ENCODE peak calls at places on chromosomes 2 and 18, in six cellular contexts. One of them, this sample, is unnamed.

GRCh38 chr18:9673296-9674251 is 34.5 kb upstream of the RAB31 start:
- DNase-seq in tibial nerve: peak; percentile 19
- DNase-seq in retinal pigment epithelial cell: no peak
- DNase-seq in GM23248: peak; percentile 85
- DNase-seq in lower leg skin: peak; percentile 84
- DNase-seq in lower lobe of right lung: peak; percentile 75
- DNase-seq in this sample: peak; percentile 25

GRCh38 chr2:155377931-155378444 is 679.5 kb downstream of the KCNJ3 start:
- DNase-seq in tibial nerve: no peak
- DNase-seq in retinal pigment epithelial cell: no peak
- DNase-seq in GM23248: peak; percentile 36
- DNase-seq in lower leg skin: no peak
- DNase-seq in lower lobe of right lung: no peak
- DNase-seq in this sample: no peak

GRCh38 chr2:68809324-68810240 is 61.6 kb downstream of the BMP10 start:
- DNase-seq in tibial nerve: no peak
- DNase-seq in retinal pigment epithelial cell: no peak
- DNase-seq in GM23248: no peak
- DNase-seq in lower leg skin: no peak
- DNase-seq in lower lobe of right lung: no peak
- DNase-seq in this sample: peak; percentile 81

GRCh38 chr18:75211002-75211621 is 515 bp downstream of the TSHZ1 start:
- DNase-seq in tibial nerve: no peak
- DNase-seq in retinal pigment epithelial cell: no peak
- DNase-seq in GM23248: peak; percentile 64
- DNase-seq in lower leg skin: no peak
- DNase-seq in lower lobe of right lung: peak; percentile 51
- DNase-seq in this sample: no peak

GRCh38 chr2:64329848-64330247 is 124.1 kb upstream of the LGALSL start:
- DNase-seq in tibial nerve: no peak
- DNase-seq in retinal pigment epithelial cell: no peak
- DNase-seq in GM23248: peak; percentile 64
- DNase-seq in lower leg skin: peak; percentile 84
- DNase-seq in lower lobe of right lung: peak; percentile 46
- DNase-seq in this sample: no peak

GRCh38 chr18:22550861-22551260 is 133.1 kb upstream of the CTAGE1 start:
- DNase-seq in tibial nerve: no peak
- DNase-seq in retinal pigment epithelial cell: no peak
- DNase-seq in GM23248: no peak
- DNase-seq in lower leg skin: no peak
- DNase-seq in lower lobe of right lung: no peak
- DNase-seq in this sample: no peak

GRCh38 chr2:38434595-38434994 is 57.5 kb upstream of the ATL2 start:
- DNase-seq in tibial nerve: no peak
- DNase-seq in retinal pigment epithelial cell: no peak
- DNase-seq in GM23248: no peak
- DNase-seq in lower leg skin: no peak
- DNase-seq in lower lobe of right lung: no peak
- DNase-seq in this sample: no peak

GRCh38 chr2:98518106-98518505 is 73.4 kb downstream of the INPP4A start:
- DNase-seq in tibial nerve: no peak
- DNase-seq in retinal pigment epithelial cell: no peak
- DNase-seq in GM23248: peak; percentile 34
- DNase-seq in lower leg skin: no peak
- DNase-seq in lower lobe of right lung: no peak
- DNase-seq in this sample: peak; percentile 35

GRCh38 chr18:57727952-57728807 is 74.9 kb downstream of the ATP8B1 start:
- DNase-seq in tibial nerve: no peak
- DNase-seq in retinal pigment epithelial cell: peak; percentile 58
- DNase-seq in GM23248: peak; percentile 27
- DNase-seq in lower leg skin: no peak
- DNase-seq in lower lobe of right lung: no peak
- DNase-seq in this sample: no peak

GRCh38 chr2:160492401-160493226 is 993 bp downstream of the RBMS1 start:
- DNase-seq in tibial nerve: peak; percentile 55
- DNase-seq in retinal pigment epithelial cell: no peak
- DNase-seq in GM23248: peak; percentile 85
- DNase-seq in lower leg skin: peak; percentile 93
- DNase-seq in lower lobe of right lung: peak; percentile 76
- DNase-seq in this sample: no peak

GRCh38 chr2:68726608-68727367 is 7.8 kb upstream of the ARHGAP25 start:
- DNase-seq in tibial nerve: no peak
- DNase-seq in retinal pigment epithelial cell: no peak
- DNase-seq in GM23248: no peak
- DNase-seq in lower leg skin: no peak
- DNase-seq in lower lobe of right lung: no peak
- DNase-seq in this sample: peak; percentile 99

GRCh38 chr2:109069430-109070194 is 59.4 kb upstream of the SH3RF3 start:
- DNase-seq in tibial nerve: no peak
- DNase-seq in retinal pigment epithelial cell: no peak
- DNase-seq in GM23248: no peak
- DNase-seq in lower leg skin: peak; percentile 80
- DNase-seq in lower lobe of right lung: no peak
- DNase-seq in this sample: no peak

GRCh38 chr18:51122266-51123045 is 75.0 kb downstream of the MEX3C start:
- DNase-seq in tibial nerve: no peak
- DNase-seq in retinal pigment epithelial cell: no peak
- DNase-seq in GM23248: no peak
- DNase-seq in lower leg skin: peak; percentile 49
- DNase-seq in lower lobe of right lung: no peak
- DNase-seq in this sample: no peak
- H3K4me3 ChIP-seq in tibial nerve: no peak overlapping the region
- H3K4me3 ChIP-seq in retinal pigment epithelial cell: no peak overlapping the region
- H3K4me3 ChIP-seq in GM23248: no peak overlapping the region
- H3K4me3 ChIP-seq in lower leg skin: no peak overlapping the region
- H3K4me3 ChIP-seq in lower lobe of right lung: no peak overlapping the region
- H3K4me3 ChIP-seq in this sample: no peak overlapping the region

GRCh38 chr2:106272202-106272807 is 78.2 kb upstream of the UXS1 start:
- DNase-seq in tibial nerve: no peak
- DNase-seq in retinal pigment epithelial cell: no peak
- DNase-seq in GM23248: no peak
- DNase-seq in lower leg skin: no peak
- DNase-seq in lower lobe of right lung: peak; percentile 60
- DNase-seq in this sample: no peak
- H3K4me3 ChIP-seq in tibial nerve: no peak overlapping the region
- H3K4me3 ChIP-seq in retinal pigment epithelial cell: no peak overlapping the region
- H3K4me3 ChIP-seq in GM23248: no peak overlapping the region
- H3K4me3 ChIP-seq in lower leg skin: no peak overlapping the region
- H3K4me3 ChIP-seq in lower lobe of right lung: no peak overlapping the region
- H3K4me3 ChIP-seq in this sample: no peak overlapping the region

DNA sequence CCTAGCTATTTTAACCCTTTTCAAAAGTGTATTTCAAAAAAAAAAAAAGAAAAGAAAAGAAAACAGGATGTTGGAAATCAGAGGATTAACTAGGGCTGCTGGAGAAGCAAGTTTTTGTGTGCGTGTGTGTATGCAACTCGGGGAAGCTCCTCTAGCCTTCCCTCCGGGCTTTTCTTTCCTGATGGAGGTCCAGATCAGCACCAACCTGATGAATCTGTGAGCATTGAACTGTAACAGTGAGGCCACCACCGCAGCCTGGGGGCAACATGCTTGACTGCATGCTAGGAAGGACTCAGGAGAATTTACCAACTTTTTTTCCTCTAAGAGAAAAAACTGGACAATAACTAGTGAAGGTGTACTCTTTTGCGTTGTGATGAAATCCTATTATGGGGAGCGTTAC is 2.3 kb downstream of the OBSL1 start:
- DNase-seq in tibial nerve: no peak
- DNase-seq in retinal pigment epithelial cell: peak; percentile 34
- DNase-seq in GM23248: no peak
- DNase-seq in lower leg skin: no peak
- DNase-seq in lower lobe of right lung: no peak
- DNase-seq in this sample: no peak
- H3K4me3 ChIP-seq in tibial nerve: no peak overlapping the region
- H3K4me3 ChIP-seq in retinal pigment epithelial cell: no peak overlapping the region
- H3K4me3 ChIP-seq in GM23248: no peak overlapping the region
- H3K4me3 ChIP-seq in lower leg skin: no peak overlapping the region
- H3K4me3 ChIP-seq in lower lobe of right lung: no peak overlapping the region
- H3K4me3 ChIP-seq in this sample: no peak overlapping the region

GRCh38 chr18:12423820-12424219 is 16.1 kb downstream of the PRELID3A start:
- DNase-seq in tibial nerve: no peak
- DNase-seq in retinal pigment epithelial cell: no peak
- DNase-seq in GM23248: no peak
- DNase-seq in lower leg skin: no peak
- DNase-seq in lower lobe of right lung: no peak
- DNase-seq in this sample: no peak

GRCh38 chr18:12428923-12429322 is 21.2 kb downstream of the PRELID3A start:
- DNase-seq in tibial nerve: no peak
- DNase-seq in retinal pigment epithelial cell: no peak
- DNase-seq in GM23248: no peak
- DNase-seq in lower leg skin: no peak
- DNase-seq in lower lobe of right lung: no peak
- DNase-seq in this sample: no peak

GRCh38 chr18:12429556-12429955 is 21.8 kb downstream of the PRELID3A start:
- DNase-seq in tibial nerve: no peak
- DNase-seq in retinal pigment epithelial cell: no peak
- DNase-seq in GM23248: no peak
- DNase-seq in lower leg skin: no peak
- DNase-seq in lower lobe of right lung: no peak
- DNase-seq in this sample: no peak

GRCh38 chr18:12424252-12424651 is 16.5 kb downstream of the PRELID3A start:
- DNase-seq in tibial nerve: no peak
- DNase-seq in retinal pigment epithelial cell: no peak
- DNase-seq in GM23248: no peak
- DNase-seq in lower leg skin: no peak
- DNase-seq in lower lobe of right lung: no peak
- DNase-seq in this sample: no peak

DNA sequence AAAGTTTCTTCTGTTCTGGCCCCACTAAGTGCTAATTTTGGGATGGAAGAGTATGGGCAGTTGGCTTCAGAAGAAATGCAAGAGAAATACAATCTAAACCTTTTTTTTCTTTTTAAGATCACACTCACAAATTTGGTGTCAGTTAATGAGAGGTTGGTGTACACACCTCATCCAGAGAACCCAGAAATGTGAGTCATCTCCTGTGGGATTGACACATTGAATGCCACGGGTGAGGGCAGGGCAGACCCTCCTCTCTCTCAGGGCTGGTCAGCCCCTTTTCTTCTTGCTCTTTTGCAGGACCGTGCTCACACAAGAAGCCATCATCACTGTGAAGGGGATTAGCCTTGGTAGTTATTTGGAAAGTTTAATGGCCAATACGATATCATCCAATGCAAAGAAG is 19.2 kb downstream of the PRELID3A start:
- DNase-seq in tibial nerve: no peak
- DNase-seq in retinal pigment epithelial cell: no peak
- DNase-seq in GM23248: no peak
- DNase-seq in lower leg skin: no peak
- DNase-seq in lower lobe of right lung: no peak
- DNase-seq in this sample: no peak
- H3K4me3 ChIP-seq in tibial nerve: no peak overlapping the region
- H3K4me3 ChIP-seq in retinal pigment epithelial cell: no peak overlapping the region
- H3K4me3 ChIP-seq in GM23248: no peak overlapping the region
- H3K4me3 ChIP-seq in lower leg skin: no peak overlapping the region
- H3K4me3 ChIP-seq in lower lobe of right lung: no peak overlapping the region
- H3K4me3 ChIP-seq in this sample: no peak overlapping the region

GRCh38 chr18:79963658-79964329 is 649 bp upstream of the HSBP1L1 start:
- DNase-seq in tibial nerve: no peak
- DNase-seq in retinal pigment epithelial cell: no peak
- DNase-seq in GM23248: no peak
- DNase-seq in lower leg skin: no peak
- DNase-seq in lower lobe of right lung: no peak
- DNase-seq in this sample: no peak
- H3K4me3 ChIP-seq in tibial nerve: peak overlapping the region; percentile 78
- H3K4me3 ChIP-seq in retinal pigment epithelial cell: peak overlapping the region; percentile 68
- H3K4me3 ChIP-seq in GM23248: peak overlapping the region; percentile 87
- H3K4me3 ChIP-seq in lower leg skin: no peak overlapping the region
- H3K4me3 ChIP-seq in lower lobe of right lung: peak overlapping the region; percentile 67
- H3K4me3 ChIP-seq in this sample: peak overlapping the region; percentile 45

GRCh38 chr2:4269885-4270284 is 566.5 kb downstream of the DCDC2C start:
- DNase-seq in tibial nerve: no peak
- DNase-seq in retinal pigment epithelial cell: no peak
- DNase-seq in GM23248: no peak
- DNase-seq in lower leg skin: no peak
- DNase-seq in lower lobe of right lung: no peak
- DNase-seq in this sample: no peak

GRCh38 chr2:4272261-4272858 is 569.0 kb downstream of the DCDC2C start:
- DNase-seq in tibial nerve: no peak
- DNase-seq in retinal pigment epithelial cell: no peak
- DNase-seq in GM23248: no peak
- DNase-seq in lower leg skin: no peak
- DNase-seq in lower lobe of right lung: no peak
- DNase-seq in this sample: no peak
- H3K4me3 ChIP-seq in tibial nerve: no peak overlapping the region
- H3K4me3 ChIP-seq in retinal pigment epithelial cell: no peak overlapping the region
- H3K4me3 ChIP-seq in GM23248: no peak overlapping the region
- H3K4me3 ChIP-seq in lower leg skin: no peak overlapping the region
- H3K4me3 ChIP-seq in lower lobe of right lung: no peak overlapping the region
- H3K4me3 ChIP-seq in this sample: no peak overlapping the region

DNA sequence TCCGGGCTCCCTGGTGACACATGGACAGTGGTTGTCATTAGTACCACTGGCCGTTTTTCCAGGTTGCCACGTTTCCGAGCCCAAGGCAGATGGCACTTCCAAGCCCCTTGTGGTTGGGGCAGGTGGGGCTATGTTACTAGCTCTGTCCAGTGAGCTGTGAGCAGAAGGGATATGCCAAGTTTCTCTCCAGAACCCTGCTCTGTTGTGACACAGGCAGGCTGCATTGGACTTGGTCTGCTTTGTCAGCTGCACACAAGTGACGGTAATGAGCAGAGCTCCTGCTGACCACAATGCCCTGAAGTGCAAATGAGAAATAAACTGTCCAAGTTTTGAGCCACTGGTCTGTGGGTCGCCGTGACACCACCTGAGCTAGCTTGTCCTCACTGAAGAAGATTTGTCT is 118.8 kb downstream of the GYPC start:
- DNase-seq in tibial nerve: no peak
- DNase-seq in retinal pigment epithelial cell: no peak
- DNase-seq in GM23248: no peak
- DNase-seq in lower leg skin: no peak
- DNase-seq in lower lobe of right lung: no peak
- DNase-seq in this sample: no peak
- H3K4me3 ChIP-seq in tibial nerve: no peak overlapping the region
- H3K4me3 ChIP-seq in retinal pigment epithelial cell: no peak overlapping the region
- H3K4me3 ChIP-seq in GM23248: no peak overlapping the region
- H3K4me3 ChIP-seq in lower leg skin: no peak overlapping the region
- H3K4me3 ChIP-seq in lower lobe of right lung: no peak overlapping the region
- H3K4me3 ChIP-seq in this sample: no peak overlapping the region

This sample was measured in Jurkat, Clone E6-1.